ENCODE peak calls at places on chromosomes 12 and 14, in seven cellular contexts. K is kidney glomerular epithelial cell; Q is stimulated activated CD4-positive, alpha-beta T cell treated with anti-CD3 and anti-CD28 coated beads, TNF-alpha, amount 100 ng/mL, for 48 hours; T is heart left ventricle; M is mesenchymal stem cell; B is smooth muscle cell of the brain vasculature; I is NCI-H1694 treated with DMSO at 0.1 percent for 48 hours. O is an unnamed sample.

GRCh38 chr12:117552971-117553370 is 191.5 kb upstream of the NOS1 start:
- DNase-seq in B (no peak), M (no peak), Q (no peak), T (no peak), K (no peak), I (peak; percentile 23), O (no peak)

GRCh38 chr12:20695232-20695631 is at the start of gene SLCO1C1:
- DNase-seq in T (no peak), I (no peak), Q (no peak), M (no peak), B (peak; percentile 37), K (no peak), O (no peak)

GRCh38 chr14:101705733-101706508 is 55.6 kb upstream of the PPP2R5C start:
- DNase-seq in T (peak; percentile 90), K (no peak), B (no peak), M (peak; percentile 30), I (no peak), Q (peak; percentile 32), O (no peak)

GRCh38 chr14:67668559-67668958 is 5.9 kb downstream of the VTI1B start:
- DNase-seq in T (no peak), Q (no peak), I (no peak), K (no peak), M (no peak), B (no peak), O (no peak)

GRCh38 chr14:74737753-74738325 is 24.9 kb downstream of the FCF1 start:
- DNase-seq in I (no peak), K (peak; percentile 14), T (no peak), M (peak; percentile 20), Q (no peak), B (no peak), O (no peak)

GRCh38 chr14:89256951-89257350 is 160.1 kb downstream of the FOXN3 start:
- DNase-seq in M (no peak), I (no peak), Q (no peak), B (no peak), T (no peak), K (no peak), O (no peak)

GRCh38 chr12:121290410-121290809 is 6.1 kb downstream of the CAMKK2 start:
- DNase-seq in I (no peak), M (no peak), T (no peak), K (no peak), Q (no peak), B (no peak), O (no peak)

GRCh38 chr14:104685216-104685997 is 4.0 kb upstream of the INF2 start:
- DNase-seq in B (no peak), Q (no peak), T (peak; percentile 55), M (no peak), I (no peak), K (no peak), O (peak; percentile 34)

GRCh38 chr14:42095155-42095554 is 488.5 kb downstream of the LRFN5 start:
- DNase-seq in T (no peak), K (no peak), M (no peak), B (no peak), I (no peak), Q (no peak), O (no peak)

GRCh38 chr12:56488041-56488955 is at the start of gene GLS2:
- DNase-seq in I (peak; percentile 50), K (peak; percentile 80), B (no peak), M (peak; percentile 69), T (peak; percentile 82), Q (peak; percentile 64), O (peak; percentile 79)

GRCh38 chr12:53147653-53148052 is 32.9 kb upstream of the ZNF740 start:
- DNase-seq in B (no peak), M (no peak), I (no peak), T (no peak), Q (no peak), K (no peak), O (no peak)

GRCh38 chr14:75627406-75627805 is 33.3 kb downstream of the ERG28 start:
- DNase-seq in M (no peak), I (no peak), B (no peak), Q (no peak), K (no peak), T (no peak), O (no peak)

GRCh38 chr14:94174622-94175402 is 690 bp downstream of the PPP4R4 start:
- DNase-seq in B (no peak), M (no peak), T (no peak), Q (no peak), I (peak; percentile 37), K (no peak), O (no peak)

GRCh38 chr12:42135264-42135814 is 9.3 kb downstream of the GXYLT1 start:
- DNase-seq in T (no peak), Q (no peak), I (no peak), M (peak; percentile 71), B (no peak), K (no peak), O (peak; percentile 81)

GRCh38 chr12:62919827-62920226 is 15.1 kb downstream of the PPM1H start:
- DNase-seq in B (peak; percentile 44), Q (no peak), I (peak; percentile 94), K (peak; percentile 35), M (no peak), T (no peak), O (peak; percentile 56)

GRCh38 chr12:100403446-100403845 is 46.6 kb downstream of the SLC17A8 start:
- DNase-seq in T (no peak), M (no peak), Q (no peak), B (no peak), I (no peak), K (peak; percentile 28), O (peak; percentile 21)

GRCh38 chr12:95763809-95764253 is 26.7 kb downstream of the NTN4 start:
- DNase-seq in K (peak; percentile 20), Q (no peak), M (peak; percentile 47), T (no peak), I (no peak), B (peak; percentile 45), O (peak; percentile 43)

GRCh38 chr14:95253039-95253620 is 66.6 kb downstream of the CLMN start:
- DNase-seq in M (no peak), B (no peak), K (no peak), I (no peak), T (no peak), Q (no peak), O (no peak)

GRCh38 chr12:50508420-50508819 is 3.6 kb downstream of the DIP2B start:
- DNase-seq in M (no peak), T (no peak), I (no peak), B (no peak), K (no peak), Q (no peak), O (peak; percentile 39)

GRCh38 chr14:67602995-67603545 is 3.0 kb upstream of the PIGH start:
- DNase-seq in Q (no peak), K (peak; percentile 17), I (no peak), M (peak; percentile 19), B (no peak), T (no peak), O (peak; percentile 75)

GRCh38 chr14:64176330-64176729 is 117.8 kb downstream of the ESR2 start:
- DNase-seq in B (no peak), M (no peak), Q (no peak), K (no peak), I (no peak), T (no peak), O (no peak)

GRCh38 chr14:104363891-104364760 is 215.4 kb upstream of the C14orf180 start:
- DNase-seq in Q (no peak), I (no peak), B (no peak), K (no peak), M (no peak), T (peak; percentile 49), O (no peak)

GRCh38 chr12:4664111-4664510 is 15.2 kb downstream of the NDUFA9 start:
- DNase-seq in B (no peak), K (peak; percentile 58), T (no peak), I (no peak), M (peak; percentile 68), Q (no peak), O (peak; percentile 64)

GRCh38 chr12:78864483-78865296 is at the start of gene SYT1:
- DNase-seq in Q (no peak), K (peak; percentile 82), T (peak; percentile 57), I (peak; percentile 87), B (peak; percentile 60), M (peak; percentile 91), O (peak; percentile 12)

GRCh38 chr12:132375747-132376463 is 46.5 kb upstream of the GALNT9 start:
- DNase-seq in K (no peak), Q (no peak), B (no peak), M (no peak), T (peak; percentile 39), I (no peak), O (no peak)

GRCh38 chr14:67497216-67497615 is 8.7 kb upstream of the TMEM229B start:
- DNase-seq in M (no peak), T (no peak), B (no peak), I (no peak), K (no peak), Q (no peak), O (no peak)

GRCh38 chr12:110067531-110067930 is 19.2 kb upstream of the C12orf76 start:
- DNase-seq in I (no peak), T (no peak), B (no peak), Q (no peak), M (no peak), K (no peak), O (no peak)

GRCh38 chr12:42919691-42920090 is 330.1 kb upstream of the PRICKLE1 start:
- DNase-seq in Q (no peak), B (no peak), T (no peak), I (no peak), K (no peak), M (no peak), O (no peak)

GRCh38 chr12:89636776-89637160 is 71.9 kb downstream of the ATP2B1 start:
- DNase-seq in T (no peak), K (no peak), I (no peak), Q (no peak), M (no peak), B (no peak), O (no peak)

GRCh38 chr12:95836185-95836609 is 22.6 kb upstream of the SNRPF start:
- DNase-seq in K (peak; percentile 28), I (no peak), M (no peak), B (no peak), T (no peak), Q (no peak), O (peak; percentile 80)

GRCh38 chr12:11584213-11584855 is 65.1 kb upstream of the ETV6 start:
- DNase-seq in K (no peak), B (no peak), I (peak; percentile 71), T (no peak), Q (no peak), M (no peak), O (peak; percentile 26)

GRCh38 chr12:130391186-130391585 is 53.5 kb downstream of the PIWIL1 start:
- DNase-seq in K (no peak), M (no peak), Q (no peak), T (no peak), B (no peak), I (no peak), O (no peak)

GRCh38 chr12:112420740-112421139 is 2.0 kb downstream of the PTPN11 start:
- DNase-seq in I (no peak), K (no peak), M (no peak), Q (no peak), T (no peak), B (no peak), O (peak; percentile 33)

GRCh38 chr12:47844264-47845020 is 24.7 kb upstream of the HDAC7 start:
- DNase-seq in B (no peak), M (no peak), K (no peak), I (no peak), T (no peak), Q (no peak), O (no peak)

GRCh38 chr12:22691319-22691718 is 66.3 kb downstream of the ETNK1 start:
- DNase-seq in B (no peak), K (no peak), Q (no peak), M (no peak), T (no peak), I (no peak), O (no peak)

GRCh38 chr12:108845696-108846095 is 11.7 kb downstream of the SSH1 start:
- DNase-seq in T (no peak), Q (no peak), K (no peak), M (no peak), B (no peak), I (no peak), O (no peak)

O was measured in renal cortical epithelial cell.